ENCODE peak calls at places on chromosomes 12 and 14, in six cellular contexts. One of them, this sample, is unnamed.

GRCh38 chr14:70045715-70046535 is 142.8 kb downstream of the SLC8A3 start:
- DNase-seq in endothelial cell of umbilical vein: peak
- DNase-seq in HCT116: peak
- DNase-seq in GM23248: peak
- DNase-seq in neural progenitor cell: peak
- DNase-seq in K562: peak
- DNase-seq in this sample: peak

GRCh38 chr12:47207005-47207717 is 127.4 kb upstream of the AMIGO2 start:
- DNase-seq in endothelial cell of umbilical vein: peak
- DNase-seq in HCT116: no peak
- DNase-seq in GM23248: no peak
- DNase-seq in neural progenitor cell: no peak
- DNase-seq in K562: peak
- DNase-seq in this sample: no peak

GRCh38 chr14:34522496-34522895 is 17.0 kb downstream of the EAPP start:
- DNase-seq in endothelial cell of umbilical vein: peak
- DNase-seq in HCT116: no peak
- DNase-seq in GM23248: no peak
- DNase-seq in neural progenitor cell: no peak
- DNase-seq in K562: no peak
- DNase-seq in this sample: no peak

GRCh38 chr14:54472291-54472690 is 16.5 kb downstream of the GMFB start:
- DNase-seq in endothelial cell of umbilical vein: no peak
- DNase-seq in HCT116: no peak
- DNase-seq in GM23248: no peak
- DNase-seq in neural progenitor cell: peak
- DNase-seq in K562: no peak
- DNase-seq in this sample: no peak

GRCh38 chr14:56733396-56733795 is 76.9 kb downstream of the OTX2 start:
- DNase-seq in endothelial cell of umbilical vein: no peak
- DNase-seq in HCT116: no peak
- DNase-seq in GM23248: no peak
- DNase-seq in neural progenitor cell: peak
- DNase-seq in K562: no peak
- DNase-seq in this sample: no peak

GRCh38 chr12:102095677-102096263 is 24.1 kb downstream of the NUP37 start:
- DNase-seq in endothelial cell of umbilical vein: peak
- DNase-seq in HCT116: no peak
- DNase-seq in GM23248: peak
- DNase-seq in neural progenitor cell: peak
- DNase-seq in K562: peak
- DNase-seq in this sample: peak

GRCh38 chr12:123319826-123320225 is 44.8 kb downstream of the SBNO1 start:
- DNase-seq in endothelial cell of umbilical vein: no peak
- DNase-seq in HCT116: no peak
- DNase-seq in GM23248: no peak
- DNase-seq in neural progenitor cell: no peak
- DNase-seq in K562: no peak
- DNase-seq in this sample: no peak

GRCh38 chr12:96425321-96425720 is 25.1 kb upstream of the CDK17 start:
- DNase-seq in endothelial cell of umbilical vein: peak
- DNase-seq in HCT116: no peak
- DNase-seq in GM23248: peak
- DNase-seq in neural progenitor cell: no peak
- DNase-seq in K562: no peak
- DNase-seq in this sample: peak

GRCh38 chr12:105382771-105383632 is 52.5 kb downstream of the C12orf75 start:
- DNase-seq in endothelial cell of umbilical vein: peak
- DNase-seq in HCT116: peak
- DNase-seq in GM23248: peak
- DNase-seq in neural progenitor cell: peak
- DNase-seq in K562: peak
- DNase-seq in this sample: peak

GRCh38 chr14:54894995-54895394 is 7.6 kb downstream of the GCH1 start:
- DNase-seq in endothelial cell of umbilical vein: peak
- DNase-seq in HCT116: no peak
- DNase-seq in GM23248: peak
- DNase-seq in neural progenitor cell: no peak
- DNase-seq in K562: no peak
- DNase-seq in this sample: peak

GRCh38 chr14:64113279-64113678 is 180.9 kb downstream of the ESR2 start:
- DNase-seq in endothelial cell of umbilical vein: no peak
- DNase-seq in HCT116: no peak
- DNase-seq in GM23248: no peak
- DNase-seq in neural progenitor cell: no peak
- DNase-seq in K562: no peak
- DNase-seq in this sample: no peak

GRCh38 chr12:2019126-2019525 is 14.9 kb upstream of the DCP1B start:
- DNase-seq in endothelial cell of umbilical vein: no peak
- DNase-seq in HCT116: no peak
- DNase-seq in GM23248: no peak
- DNase-seq in neural progenitor cell: no peak
- DNase-seq in K562: no peak
- DNase-seq in this sample: no peak

DNA sequence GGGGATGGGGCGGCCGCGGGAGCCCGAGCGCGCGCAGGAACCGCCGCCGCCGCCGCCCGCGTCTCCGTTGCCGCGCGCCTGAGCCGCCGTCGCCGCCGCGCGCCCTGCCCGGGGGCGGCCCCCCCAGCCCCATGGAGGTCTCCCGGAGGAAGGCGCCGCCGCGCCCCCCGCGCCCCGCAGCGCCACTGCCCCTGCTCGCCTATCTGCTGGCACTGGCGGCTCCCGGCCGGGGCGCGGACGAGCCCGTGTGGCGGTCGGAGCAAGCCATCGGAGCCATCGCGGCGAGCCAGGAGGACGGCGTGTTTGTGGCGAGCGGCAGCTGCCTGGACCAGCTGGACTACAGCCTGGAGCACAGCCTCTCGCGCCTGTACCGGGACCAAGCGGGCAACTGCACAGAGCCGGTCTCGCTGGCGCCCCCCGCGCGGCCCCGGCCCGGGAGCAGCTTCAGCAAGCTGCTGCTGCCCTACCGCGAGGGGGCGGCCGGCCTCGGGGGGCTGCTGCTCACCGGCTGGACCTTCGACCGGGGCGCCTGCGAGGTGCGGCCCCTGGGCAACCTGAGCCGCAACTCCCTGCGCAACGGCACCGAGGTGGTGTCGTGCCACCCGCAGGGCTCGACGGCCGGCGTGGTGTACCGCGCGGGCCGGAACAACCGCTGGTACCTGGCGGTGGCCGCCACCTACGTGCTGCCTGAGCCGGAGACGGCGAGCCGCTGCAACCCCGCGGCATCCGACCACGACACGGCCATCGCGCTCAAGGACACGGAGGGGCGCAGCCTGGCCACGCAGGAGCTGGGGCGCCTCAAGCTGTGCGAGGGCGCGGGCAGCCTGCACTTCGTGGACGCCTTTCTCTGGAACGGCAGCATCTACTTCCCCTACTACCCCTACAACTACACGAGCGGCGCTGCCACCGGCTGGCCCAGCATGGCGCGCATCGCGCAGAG is 734 bp downstream of the PLXNC1 start:
- DNase-seq in endothelial cell of umbilical vein: no peak
- DNase-seq in HCT116: no peak
- DNase-seq in GM23248: peak
- DNase-seq in neural progenitor cell: peak
- DNase-seq in K562: no peak
- DNase-seq in this sample: peak
- TF ChIP-seq EZH2 in endothelial cell of umbilical vein: peak
- TF ChIP-seq EZH2 in HCT116: no peak
- TF ChIP-seq EZH2 in GM23248: no peak
- TF ChIP-seq EZH2 in neural progenitor cell: no peak
- TF ChIP-seq EZH2 in K562: no peak
- TF ChIP-seq EZH2 in this sample: peak

GRCh38 chr14:23351681-23352505 is 794 bp downstream of the SLC22A17 start:
- DNase-seq in endothelial cell of umbilical vein: no peak
- DNase-seq in HCT116: no peak
- DNase-seq in GM23248: peak
- DNase-seq in neural progenitor cell: peak
- DNase-seq in K562: no peak
- DNase-seq in this sample: peak
- TF ChIP-seq EZH2 in endothelial cell of umbilical vein: peak
- TF ChIP-seq EZH2 in HCT116: no peak
- TF ChIP-seq EZH2 in GM23248: no peak
- TF ChIP-seq EZH2 in neural progenitor cell: no peak
- TF ChIP-seq EZH2 in K562: no peak
- TF ChIP-seq EZH2 in this sample: peak

GRCh38 chr14:41607966-41608663 is 1.4 kb downstream of the LRFN5 start:
- DNase-seq in endothelial cell of umbilical vein: no peak
- DNase-seq in HCT116: no peak
- DNase-seq in GM23248: peak
- DNase-seq in neural progenitor cell: peak
- DNase-seq in K562: no peak
- DNase-seq in this sample: peak

GRCh38 chr14:41607119-41607785 is 576 bp downstream of the LRFN5 start:
- DNase-seq in endothelial cell of umbilical vein: no peak
- DNase-seq in HCT116: no peak
- DNase-seq in GM23248: peak
- DNase-seq in neural progenitor cell: peak
- DNase-seq in K562: no peak
- DNase-seq in this sample: peak

GRCh38 chr14:41606249-41607118 is at the start of gene LRFN5:
- DNase-seq in endothelial cell of umbilical vein: no peak
- DNase-seq in HCT116: no peak
- DNase-seq in GM23248: peak
- DNase-seq in neural progenitor cell: peak
- DNase-seq in K562: no peak
- DNase-seq in this sample: peak

GRCh38 chr14:41604793-41605534 is 1.7 kb upstream of the LRFN5 start:
- DNase-seq in endothelial cell of umbilical vein: no peak
- DNase-seq in HCT116: no peak
- DNase-seq in GM23248: peak
- DNase-seq in neural progenitor cell: peak
- DNase-seq in K562: no peak
- DNase-seq in this sample: peak

GRCh38 chr14:41605550-41606248 is 977 bp upstream of the LRFN5 start:
- DNase-seq in endothelial cell of umbilical vein: no peak
- DNase-seq in HCT116: no peak
- DNase-seq in GM23248: peak
- DNase-seq in neural progenitor cell: peak
- DNase-seq in K562: no peak
- DNase-seq in this sample: peak
- TF ChIP-seq EZH2 in endothelial cell of umbilical vein: peak
- TF ChIP-seq EZH2 in HCT116: no peak
- TF ChIP-seq EZH2 in GM23248: no peak
- TF ChIP-seq EZH2 in neural progenitor cell: no peak
- TF ChIP-seq EZH2 in K562: no peak
- TF ChIP-seq EZH2 in this sample: no peak

GRCh38 chr12:32895688-32896437 is 714 bp downstream of the PKP2 start:
- DNase-seq in endothelial cell of umbilical vein: no peak
- DNase-seq in HCT116: no peak
- DNase-seq in GM23248: no peak
- DNase-seq in neural progenitor cell: peak
- DNase-seq in K562: peak
- DNase-seq in this sample: no peak
- TF ChIP-seq EZH2 in endothelial cell of umbilical vein: no peak
- TF ChIP-seq EZH2 in HCT116: no peak
- TF ChIP-seq EZH2 in GM23248: peak
- TF ChIP-seq EZH2 in neural progenitor cell: no peak
- TF ChIP-seq EZH2 in K562: no peak
- TF ChIP-seq EZH2 in this sample: no peak

This sample was measured in fibroblast of lung.